ENCODE peak calls at places on chromosomes 3 and 15, in six cellular contexts. F, Y, P, M, C and Q are unnamed samples.

GRCh38 chr3:72821170-72821781 is 27.0 kb downstream of the SHQ1 start:
- DNase-seq in F (no peak), Y (no peak), P (no peak), M (peak; percentile 46), C (no peak), Q (no peak)

GRCh38 chr3:29280675-29281264 is at the start of gene RBMS3:
- DNase-seq in F (peak; percentile 64), Y (peak; percentile 70), P (peak; percentile 86), M (peak; percentile 91), C (no peak), Q (no peak)

GRCh38 chr3:157176108-157176507 is 16.2 kb upstream of the CCNL1 start:
- DNase-seq in F (no peak), Y (peak; percentile 22), P (no peak), M (no peak), C (no peak), Q (no peak)

GRCh38 chr3:194686414-194686815 is 732 bp downstream of the FAM43A start:
- DNase-seq in F (no peak), Y (no peak), P (no peak), M (no peak), C (no peak), Q (no peak)

GRCh38 chr3:4478226-4478625 is 11.2 kb upstream of the SUMF1 start:
- DNase-seq in F (no peak), Y (no peak), P (no peak), M (no peak), C (no peak), Q (no peak)

GRCh38 chr15:81161215-81161673 is 27.2 kb downstream of the CFAP161 start:
- DNase-seq in F (no peak), Y (no peak), P (no peak), M (no peak), C (no peak), Q (no peak)

GRCh38 chr3:79012946-79013362 is 754.8 kb downstream of the ROBO1 start:
- DNase-seq in F (no peak), Y (no peak), P (no peak), M (no peak), C (no peak), Q (no peak)

GRCh38 chr3:71578045-71578730 is 5.3 kb downstream of the FOXP1 start:
- DNase-seq in F (no peak), Y (no peak), P (no peak), M (no peak), C (peak; percentile 79), Q (no peak)

GRCh38 chr3:60096403-60096802 is 1046.6 kb upstream of the CFAP20DC start:
- DNase-seq in F (no peak), Y (no peak), P (no peak), M (no peak), C (no peak), Q (no peak)

GRCh38 chr15:23095796-23096195 is 40.8 kb downstream of the GOLGA6L1 start:
- DNase-seq in F (no peak), Y (no peak), P (no peak), M (no peak), C (no peak), Q (no peak)

GRCh38 chr3:194860725-194861124 is 175.0 kb downstream of the FAM43A start:
- DNase-seq in F (no peak), Y (no peak), P (no peak), M (no peak), C (no peak), Q (no peak)

GRCh38 chr3:176663376-176663775 is 533.9 kb downstream of the TBL1XR1 start:
- DNase-seq in F (no peak), Y (no peak), P (no peak), M (peak; percentile 7), C (no peak), Q (no peak)

GRCh38 chr3:124896824-124897526 is 9.8 kb upstream of the ITGB5 start:
- DNase-seq in F (no peak), Y (no peak), P (no peak), M (no peak), C (no peak), Q (no peak)

GRCh38 chr15:70539409-70539808 is 223.9 kb downstream of the UACA start:
- DNase-seq in F (no peak), Y (no peak), P (no peak), M (no peak), C (no peak), Q (no peak)

GRCh38 chr15:51349156-51349844 is 7.8 kb downstream of the GLDN start:
- DNase-seq in F (no peak), Y (no peak), P (no peak), M (no peak), C (no peak), Q (no peak)